ENCODE peak calls at places on chromosomes 6 and 20, in six cellular contexts. One of them, this sample, is unnamed.

GRCh38 chr20:43938932-43939761 is 24.5 kb downstream of the TOX2 start:
- DNase-seq in GM13976: no peak
- DNase-seq in GM10248: no peak
- DNase-seq in lower leg skin: peak; percentile 53
- DNase-seq in dorsolateral prefrontal cortex: no peak
- DNase-seq in foreskin fibroblast: peak; percentile 99
- DNase-seq in this sample: no peak

GRCh38 chr6:79969784-79970183 is 22.4 kb upstream of the ELOVL4 start:
- DNase-seq in GM13976: no peak
- DNase-seq in GM10248: no peak
- DNase-seq in lower leg skin: no peak
- DNase-seq in dorsolateral prefrontal cortex: no peak
- DNase-seq in foreskin fibroblast: no peak
- DNase-seq in this sample: no peak

GRCh38 chr20:57666834-57667157 is 43.0 kb downstream of the PMEPA1 start:
- DNase-seq in GM13976: no peak
- DNase-seq in GM10248: no peak
- DNase-seq in lower leg skin: no peak
- DNase-seq in dorsolateral prefrontal cortex: no peak
- DNase-seq in foreskin fibroblast: no peak
- DNase-seq in this sample: no peak

GRCh38 chr20:35257175-35257909 is 20.6 kb downstream of the MMP24OS start:
- DNase-seq in GM13976: no peak
- DNase-seq in GM10248: no peak
- DNase-seq in lower leg skin: no peak
- DNase-seq in dorsolateral prefrontal cortex: no peak
- DNase-seq in foreskin fibroblast: peak; percentile 47
- DNase-seq in this sample: no peak

GRCh38 chr6:7402746-7403145 is 13.1 kb downstream of the RIOK1 start:
- DNase-seq in GM13976: no peak
- DNase-seq in GM10248: no peak
- DNase-seq in lower leg skin: no peak
- DNase-seq in dorsolateral prefrontal cortex: no peak
- DNase-seq in foreskin fibroblast: no peak
- DNase-seq in this sample: no peak

GRCh38 chr6:7341989-7342742 is 29.2 kb upstream of the SSR1 start:
- DNase-seq in GM13976: no peak
- DNase-seq in GM10248: no peak
- DNase-seq in lower leg skin: no peak
- DNase-seq in dorsolateral prefrontal cortex: no peak
- DNase-seq in foreskin fibroblast: peak; percentile 26
- DNase-seq in this sample: peak; percentile 9

GRCh38 chr20:62133864-62134263 is 9.3 kb downstream of the PSMA7 start:
- DNase-seq in GM13976: no peak
- DNase-seq in GM10248: no peak
- DNase-seq in lower leg skin: no peak
- DNase-seq in dorsolateral prefrontal cortex: no peak
- DNase-seq in foreskin fibroblast: no peak
- DNase-seq in this sample: no peak

GRCh38 chr20:10282930-10283556 is 64.4 kb downstream of the SNAP25 start:
- DNase-seq in GM13976: no peak
- DNase-seq in GM10248: no peak
- DNase-seq in lower leg skin: no peak
- DNase-seq in dorsolateral prefrontal cortex: no peak
- DNase-seq in foreskin fibroblast: peak; percentile 76
- DNase-seq in this sample: no peak

GRCh38 chr6:16450285-16450684 is 211.9 kb downstream of the GMPR start:
- DNase-seq in GM13976: no peak
- DNase-seq in GM10248: no peak
- DNase-seq in lower leg skin: no peak
- DNase-seq in dorsolateral prefrontal cortex: no peak
- DNase-seq in foreskin fibroblast: peak; percentile 96
- DNase-seq in this sample: no peak

GRCh38 chr20:35269055-35269781 is 8.7 kb downstream of the MMP24OS start:
- DNase-seq in GM13976: peak; percentile 84
- DNase-seq in GM10248: peak; percentile 82
- DNase-seq in lower leg skin: no peak
- DNase-seq in dorsolateral prefrontal cortex: peak; percentile 66
- DNase-seq in foreskin fibroblast: peak; percentile 82
- DNase-seq in this sample: peak; percentile 73

GRCh38 chr6:118565317-118565960 is 17.3 kb downstream of the PLN start:
- DNase-seq in GM13976: peak; percentile 63
- DNase-seq in GM10248: peak; percentile 65
- DNase-seq in lower leg skin: no peak
- DNase-seq in dorsolateral prefrontal cortex: no peak
- DNase-seq in foreskin fibroblast: peak; percentile 14
- DNase-seq in this sample: peak; percentile 13

GRCh38 chr6:118571121-118571520 is 23.0 kb downstream of the PLN start:
- DNase-seq in GM13976: no peak
- DNase-seq in GM10248: no peak
- DNase-seq in lower leg skin: no peak
- DNase-seq in dorsolateral prefrontal cortex: no peak
- DNase-seq in foreskin fibroblast: no peak
- DNase-seq in this sample: no peak

GRCh38 chr6:118574051-118574865 is 26.2 kb downstream of the PLN start:
- DNase-seq in GM13976: no peak
- DNase-seq in GM10248: no peak
- DNase-seq in lower leg skin: no peak
- DNase-seq in dorsolateral prefrontal cortex: no peak
- DNase-seq in foreskin fibroblast: peak; percentile 56
- DNase-seq in this sample: no peak

GRCh38 chr6:118567974-118568373 is 19.9 kb downstream of the PLN start:
- DNase-seq in GM13976: no peak
- DNase-seq in GM10248: no peak
- DNase-seq in lower leg skin: no peak
- DNase-seq in dorsolateral prefrontal cortex: no peak
- DNase-seq in foreskin fibroblast: no peak
- DNase-seq in this sample: no peak

GRCh38 chr6:118569498-118569897 is 21.4 kb downstream of the PLN start:
- DNase-seq in GM13976: no peak
- DNase-seq in GM10248: no peak
- DNase-seq in lower leg skin: no peak
- DNase-seq in dorsolateral prefrontal cortex: no peak
- DNase-seq in foreskin fibroblast: no peak
- DNase-seq in this sample: no peak
- TF ChIP-seq CTCF in GM13976: no peak
- TF ChIP-seq CTCF in GM10248: no peak
- TF ChIP-seq CTCF in lower leg skin: no peak
- TF ChIP-seq CTCF in dorsolateral prefrontal cortex: no peak
- TF ChIP-seq CTCF in foreskin fibroblast: no peak
- TF ChIP-seq CTCF in this sample: no peak

GRCh38 chr20:221258-221830 is 5.7 kb upstream of the DEFB129 start:
- DNase-seq in GM13976: no peak
- DNase-seq in GM10248: no peak
- DNase-seq in lower leg skin: no peak
- DNase-seq in dorsolateral prefrontal cortex: no peak
- DNase-seq in foreskin fibroblast: no peak
- DNase-seq in this sample: no peak

GRCh38 chr20:217266-217665 is 9.8 kb upstream of the DEFB129 start:
- DNase-seq in GM13976: no peak
- DNase-seq in GM10248: no peak
- DNase-seq in lower leg skin: no peak
- DNase-seq in dorsolateral prefrontal cortex: no peak
- DNase-seq in foreskin fibroblast: no peak
- DNase-seq in this sample: no peak

GRCh38 chr20:214383-214782 is 12.7 kb upstream of the DEFB129 start:
- DNase-seq in GM13976: no peak
- DNase-seq in GM10248: no peak
- DNase-seq in lower leg skin: no peak
- DNase-seq in dorsolateral prefrontal cortex: no peak
- DNase-seq in foreskin fibroblast: no peak
- DNase-seq in this sample: no peak

GRCh38 chr20:215796-216195 is 11.3 kb upstream of the DEFB129 start:
- DNase-seq in GM13976: no peak
- DNase-seq in GM10248: no peak
- DNase-seq in lower leg skin: no peak
- DNase-seq in dorsolateral prefrontal cortex: no peak
- DNase-seq in foreskin fibroblast: no peak
- DNase-seq in this sample: no peak

DNA sequence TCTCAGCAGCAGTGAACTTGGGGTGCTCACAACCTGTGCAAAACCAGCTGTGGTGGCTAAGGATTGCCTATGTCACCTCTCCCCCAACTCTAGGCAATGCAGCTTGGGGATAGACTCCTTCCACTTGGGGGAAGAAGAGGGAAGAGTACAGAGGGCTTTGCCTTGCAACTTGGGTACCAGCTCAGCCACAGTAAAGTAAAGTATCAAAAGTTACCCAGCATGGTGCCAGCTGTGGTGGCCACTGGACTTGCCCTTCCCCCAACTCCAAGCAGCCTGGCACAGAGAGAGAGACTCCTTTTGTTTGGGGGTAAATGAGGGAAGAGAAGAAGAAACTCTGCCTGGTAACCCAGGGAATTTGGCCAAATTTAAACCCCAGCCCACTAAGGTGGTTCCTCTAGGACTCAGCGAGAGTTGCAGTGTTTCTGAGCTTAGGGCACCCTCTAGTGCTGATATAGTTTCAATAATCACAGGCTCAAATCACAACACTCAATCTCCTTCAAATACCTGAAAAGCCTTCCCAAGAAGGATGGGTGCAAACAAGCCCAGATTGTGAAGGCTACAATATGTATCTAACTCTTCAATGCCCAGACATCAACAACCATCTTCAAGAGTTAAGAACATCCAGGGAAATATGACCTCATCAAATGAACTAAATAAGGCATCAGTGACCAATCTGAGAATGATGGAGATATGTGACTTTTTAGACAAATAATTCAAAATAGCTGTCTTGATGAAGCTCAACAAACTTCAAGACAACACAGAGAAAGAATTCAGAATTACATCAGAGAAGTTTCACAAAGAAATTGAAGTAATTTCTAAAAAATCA is 7.6 kb upstream of the DEFB129 start:
- DNase-seq in GM13976: no peak
- DNase-seq in GM10248: no peak
- DNase-seq in lower leg skin: no peak
- DNase-seq in dorsolateral prefrontal cortex: no peak
- DNase-seq in foreskin fibroblast: peak; percentile 50
- DNase-seq in this sample: peak; percentile 7
- TF ChIP-seq CTCF in GM13976: no peak
- TF ChIP-seq CTCF in GM10248: no peak
- TF ChIP-seq CTCF in lower leg skin: no peak
- TF ChIP-seq CTCF in dorsolateral prefrontal cortex: peak; percentile 20
- TF ChIP-seq CTCF in foreskin fibroblast: peak; percentile 15
- TF ChIP-seq CTCF in this sample: no peak

GRCh38 chr6:51678905-51679620 is 408.4 kb downstream of the PKHD1 start:
- DNase-seq in GM13976: no peak
- DNase-seq in GM10248: no peak
- DNase-seq in lower leg skin: no peak
- DNase-seq in dorsolateral prefrontal cortex: no peak
- DNase-seq in foreskin fibroblast: no peak
- DNase-seq in this sample: no peak

GRCh38 chr6:51678274-51678673 is 409.1 kb downstream of the PKHD1 start:
- DNase-seq in GM13976: no peak
- DNase-seq in GM10248: no peak
- DNase-seq in lower leg skin: no peak
- DNase-seq in dorsolateral prefrontal cortex: no peak
- DNase-seq in foreskin fibroblast: no peak
- DNase-seq in this sample: no peak

GRCh38 chr6:51684603-51685002 is 402.8 kb downstream of the PKHD1 start:
- DNase-seq in GM13976: no peak
- DNase-seq in GM10248: no peak
- DNase-seq in lower leg skin: no peak
- DNase-seq in dorsolateral prefrontal cortex: no peak
- DNase-seq in foreskin fibroblast: no peak
- DNase-seq in this sample: no peak

DNA sequence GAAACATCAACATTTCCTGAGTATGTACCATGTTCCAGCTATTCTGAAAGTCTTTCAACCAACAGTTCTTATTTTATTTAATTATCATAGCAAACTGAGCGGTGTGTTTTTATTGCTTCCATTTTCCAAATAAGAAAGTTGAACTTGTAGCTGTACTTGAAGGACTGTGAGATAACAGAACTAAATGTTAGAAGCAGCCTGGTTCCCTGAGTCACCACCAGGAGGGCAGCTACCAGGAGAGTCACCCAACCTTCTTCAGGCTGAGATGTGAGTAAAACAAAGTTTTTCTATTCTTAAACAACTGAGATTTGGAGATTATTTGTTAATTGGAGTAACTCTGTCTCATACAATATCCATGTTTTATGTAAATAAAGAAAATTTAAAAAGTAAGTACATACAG is 403.4 kb downstream of the PKHD1 start:
- DNase-seq in GM13976: no peak
- DNase-seq in GM10248: no peak
- DNase-seq in lower leg skin: no peak
- DNase-seq in dorsolateral prefrontal cortex: no peak
- DNase-seq in foreskin fibroblast: no peak
- DNase-seq in this sample: no peak
- TF ChIP-seq CTCF in GM13976: no peak
- TF ChIP-seq CTCF in GM10248: no peak
- TF ChIP-seq CTCF in lower leg skin: no peak
- TF ChIP-seq CTCF in dorsolateral prefrontal cortex: no peak
- TF ChIP-seq CTCF in foreskin fibroblast: no peak
- TF ChIP-seq CTCF in this sample: no peak

GRCh38 chr6:170296423-170296745 is 5.5 kb upstream of the DLL1 start:
- DNase-seq in GM13976: peak; percentile 15
- DNase-seq in GM10248: no peak
- DNase-seq in lower leg skin: no peak
- DNase-seq in dorsolateral prefrontal cortex: no peak
- DNase-seq in foreskin fibroblast: no peak
- DNase-seq in this sample: no peak
- TF ChIP-seq CTCF in GM13976: no peak
- TF ChIP-seq CTCF in GM10248: no peak
- TF ChIP-seq CTCF in lower leg skin: no peak
- TF ChIP-seq CTCF in dorsolateral prefrontal cortex: no peak
- TF ChIP-seq CTCF in foreskin fibroblast: no peak
- TF ChIP-seq CTCF in this sample: no peak

GRCh38 chr6:49423817-49424216 is 39.2 kb downstream of the MMUT start:
- DNase-seq in GM13976: no peak
- DNase-seq in GM10248: no peak
- DNase-seq in lower leg skin: no peak
- DNase-seq in dorsolateral prefrontal cortex: no peak
- DNase-seq in foreskin fibroblast: peak; percentile 7
- DNase-seq in this sample: no peak
- TF ChIP-seq CTCF in GM13976: no peak
- TF ChIP-seq CTCF in GM10248: no peak
- TF ChIP-seq CTCF in lower leg skin: no peak
- TF ChIP-seq CTCF in dorsolateral prefrontal cortex: peak; percentile 31
- TF ChIP-seq CTCF in foreskin fibroblast: no peak
- TF ChIP-seq CTCF in this sample: no peak